ENCODE peak calls at places on chromosomes 6 and 20, in eight cellular contexts. X is cardiac muscle cell, I is Calu3, M is endothelial cell, J is AG09309, L is psoas muscle, H is uterus, U is GM12865. V is an unnamed sample.

GRCh38 chr20:1274485-1275313 is 8.6 kb downstream of the SNPH start:
- DNase-seq in X (no peak), I (no peak), M (no peak), J (no peak), L (no peak), H (no peak), U (no peak), V (no peak)

GRCh38 chr20:63517376-63518309 is 2.9 kb upstream of the PPDPF start:
- DNase-seq in X (no peak), I (no peak), M (no peak), J (no peak), L (no peak), H (no peak), U (no peak), V (no peak)

GRCh38 chr6:129923520-129923919 is 62.4 kb upstream of the TMEM244 start:
- DNase-seq in X (no peak), I (no peak), M (no peak), J (peak), L (no peak), H (no peak), U (no peak), V (no peak)

GRCh38 chr6:131366223-131366622 is 206.8 kb upstream of the ARG1 start:
- DNase-seq in X (no peak), I (no peak), M (no peak), J (no peak), L (no peak), H (no peak), U (no peak), V (no peak)

GRCh38 chr6:132247381-132248159 is 153.7 kb downstream of the MOXD1 start:
- DNase-seq in X (no peak), I (no peak), M (no peak), J (no peak), L (no peak), H (no peak), U (no peak), V (no peak)

GRCh38 chr20:44761423-44761822 is 15.8 kb downstream of the KCNK15 start:
- DNase-seq in X (no peak), I (no peak), M (no peak), J (no peak), L (no peak), H (no peak), U (no peak), V (no peak)

GRCh38 chr20:61859712-61860111 is 206.0 kb downstream of the TAF4 start:
- DNase-seq in X (no peak), I (no peak), M (no peak), J (no peak), L (no peak), H (no peak), U (no peak), V (no peak)

GRCh38 chr6:27251672-27252251 is 4.3 kb downstream of the PRSS16 start:
- DNase-seq in X (peak), I (peak), M (peak), J (no peak), L (peak), H (peak), U (peak), V (peak)

GRCh38 chr6:147390909-147391536 is 117.5 kb upstream of the SAMD5 start:
- DNase-seq in X (peak), I (no peak), M (peak), J (no peak), L (no peak), H (no peak), U (peak), V (no peak)

GRCh38 chr6:47714802-47715201 is 16.4 kb downstream of the ADGRF4 start:
- DNase-seq in X (no peak), I (no peak), M (no peak), J (no peak), L (no peak), H (no peak), U (no peak), V (no peak)

GRCh38 chr20:22268675-22269074 is 315.7 kb downstream of the FOXA2 start:
- DNase-seq in X (no peak), I (no peak), M (no peak), J (no peak), L (no peak), H (no peak), U (no peak), V (no peak)

GRCh38 chr6:167643223-167643622 is 183.5 kb upstream of the AFDN start:
- DNase-seq in X (no peak), I (no peak), M (no peak), J (no peak), L (no peak), H (no peak), U (no peak), V (no peak)

DNA sequence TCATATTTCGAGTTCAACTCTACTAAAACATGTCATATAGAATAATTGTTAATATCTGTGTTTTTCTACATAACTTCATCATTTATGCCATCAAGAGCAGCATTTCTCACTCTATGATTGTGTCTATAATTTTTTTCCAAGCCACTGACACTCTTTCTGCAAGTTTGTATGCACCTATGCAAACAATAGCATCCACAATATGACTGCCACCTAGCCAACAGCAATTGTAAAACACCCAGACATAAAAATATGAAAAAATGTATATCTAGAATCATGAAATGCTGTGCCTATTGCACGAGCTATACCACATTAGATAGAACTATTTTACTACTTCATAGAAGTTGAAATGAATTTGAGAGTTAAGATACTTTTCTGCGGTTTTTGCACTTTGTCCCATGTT is 286.5 kb upstream of the MARCKS start:
- DNase-seq in X (no peak), I (no peak), M (no peak), J (no peak), L (no peak), H (no peak), U (no peak), V (no peak)
- TF ChIP-seq CTCF in X (peak), I (no peak), M (no peak), J (no peak), L (no peak), H (no peak), U (no peak), V (no peak)

GRCh38 chr6:19446570-19446969 is 390.6 kb upstream of the ID4 start:
- DNase-seq in X (no peak), I (no peak), M (no peak), J (no peak), L (no peak), H (no peak), U (no peak), V (no peak)
- TF ChIP-seq CTCF in X (no peak), I (no peak), M (no peak), J (no peak), L (no peak), H (no peak), U (no peak), V (no peak)

DNA sequence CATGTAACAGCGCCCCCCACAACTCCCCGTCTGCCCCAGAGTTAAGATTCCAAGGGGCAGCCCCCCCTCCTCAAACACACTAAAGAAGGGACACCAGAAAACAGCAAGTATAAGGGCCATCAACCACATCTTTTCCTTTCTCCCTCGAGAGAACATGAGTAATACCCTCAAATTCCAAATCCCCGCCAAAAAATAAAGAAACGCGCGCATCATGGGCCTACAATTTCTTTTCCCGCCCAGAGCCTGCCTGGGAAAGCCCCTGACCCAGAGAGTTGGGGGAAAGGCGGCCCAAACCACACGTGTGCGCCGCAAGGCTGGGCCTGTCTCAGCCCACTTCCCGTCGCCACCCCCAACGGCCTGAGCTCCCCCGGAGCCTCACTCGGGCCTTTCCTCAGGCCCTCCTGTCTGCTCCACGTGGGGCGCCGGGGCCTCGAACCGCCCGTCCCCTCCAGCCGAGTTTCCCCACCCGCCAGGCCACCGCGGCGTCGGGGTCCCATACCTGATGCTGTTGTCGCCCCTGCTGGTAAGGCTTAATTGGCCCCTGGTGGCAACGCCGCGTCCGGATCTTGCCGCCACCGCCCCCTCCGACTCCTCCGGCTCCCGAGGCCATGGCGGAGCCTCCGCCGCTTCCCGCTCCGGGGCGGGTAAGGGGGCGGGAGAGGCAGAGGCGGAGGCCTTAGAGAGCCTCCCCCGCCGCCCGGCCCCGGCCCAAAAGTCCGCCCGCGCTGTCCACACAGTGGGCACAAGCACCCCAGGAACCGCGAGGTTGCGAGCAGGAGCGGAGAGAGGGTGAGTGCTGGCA is 746 bp downstream of the NUP153 start:
- DNase-seq in X (peak), I (peak), M (peak), J (no peak), L (peak), H (peak), U (peak), V (peak)
- TF ChIP-seq CTCF in X (no peak), I (no peak), M (no peak), J (peak), L (no peak), H (no peak), U (peak), V (peak)

GRCh38 chr20:46132705-46133120 is 14.6 kb downstream of the CD40 start:
- DNase-seq in X (peak), I (peak), M (peak), J (no peak), L (peak), H (peak), U (peak), V (peak)
- TF ChIP-seq CTCF in X (peak), I (peak), M (peak), J (peak), L (peak), H (peak), U (peak), V (peak)

DNA sequence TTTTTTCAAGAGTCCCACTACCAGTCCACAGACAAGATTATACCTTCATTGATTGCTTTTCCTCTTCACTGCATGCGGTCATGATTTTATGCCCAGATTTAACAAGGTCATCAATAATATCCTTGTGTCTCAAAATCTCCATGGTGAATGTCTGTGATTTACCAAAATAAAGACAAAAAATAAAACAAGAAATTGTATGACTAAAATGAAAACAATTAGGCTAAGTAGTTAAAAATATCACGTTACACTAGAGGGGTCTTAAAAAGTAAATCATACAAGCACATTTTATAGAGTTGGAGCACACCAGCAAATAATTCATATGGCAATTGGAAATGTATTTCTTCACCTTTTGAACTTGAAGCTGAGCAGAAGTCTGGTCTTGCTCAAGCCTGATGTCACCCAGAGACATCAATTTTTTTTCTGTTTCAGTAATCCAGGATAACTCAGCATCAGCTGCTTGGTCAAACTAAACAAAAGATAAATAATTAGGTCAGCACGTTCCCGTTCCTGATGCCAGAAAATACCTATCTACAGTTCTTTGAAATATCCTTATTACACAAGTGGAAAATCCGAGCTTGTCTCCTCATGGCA is 125.4 kb downstream of the DST start:
- DNase-seq in X (no peak), I (no peak), M (no peak), J (no peak), L (no peak), H (no peak), U (no peak), V (no peak)
- TF ChIP-seq CTCF in X (no peak), I (no peak), M (no peak), J (no peak), L (no peak), H (no peak), U (no peak), V (no peak)

GRCh38 chr20:58622671-58623578 is 28.2 kb upstream of the STX16 start:
- DNase-seq in X (no peak), I (no peak), M (no peak), J (peak), L (no peak), H (no peak), U (no peak), V (no peak)

GRCh38 chr20:58624687-58625086 is 26.4 kb upstream of the STX16 start:
- DNase-seq in X (no peak), I (no peak), M (no peak), J (no peak), L (no peak), H (no peak), U (no peak), V (no peak)

GRCh38 chr20:58623579-58624473 is 27.3 kb upstream of the STX16 start:
- DNase-seq in X (no peak), I (peak), M (no peak), J (peak), L (peak), H (peak), U (no peak), V (peak)

GRCh38 chr20:58619847-58620431 is 31.1 kb upstream of the STX16 start:
- DNase-seq in X (no peak), I (no peak), M (no peak), J (no peak), L (no peak), H (no peak), U (peak), V (no peak)

DNA sequence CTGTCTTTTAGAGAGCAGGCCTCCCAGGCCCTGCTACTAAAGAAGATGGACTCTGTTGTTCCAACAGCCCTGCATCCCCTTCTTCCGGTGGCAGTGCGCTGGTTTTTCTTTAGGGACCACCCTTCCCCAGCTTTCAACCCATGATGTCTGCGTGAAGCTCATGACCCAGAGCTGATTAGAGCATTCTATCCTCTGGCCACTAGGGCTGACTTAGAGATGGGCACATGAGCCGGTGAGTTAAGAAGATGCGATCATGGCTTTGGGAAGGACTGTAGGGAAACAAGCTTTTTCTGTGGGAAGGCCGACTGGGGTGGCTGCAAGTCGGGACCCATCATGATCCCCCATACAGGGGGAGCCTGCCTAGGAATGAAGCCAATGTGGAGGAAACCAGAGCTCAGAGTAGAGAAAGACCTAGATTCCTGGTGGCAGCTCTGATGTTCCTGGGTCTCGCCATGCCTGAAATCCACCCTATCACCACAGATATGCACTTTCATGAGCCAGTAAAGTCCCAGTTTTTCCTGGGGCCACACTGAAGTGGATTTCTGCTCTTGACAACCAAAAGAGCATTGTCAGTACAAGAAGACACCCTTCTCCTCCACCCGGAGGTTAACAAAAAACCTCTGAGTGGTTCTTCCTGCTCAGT is 29.1 kb upstream of the STX16 start:
- DNase-seq in X (no peak), I (no peak), M (no peak), J (no peak), L (no peak), H (no peak), U (no peak), V (no peak)
- TF ChIP-seq CTCF in X (peak), I (no peak), M (no peak), J (peak), L (peak), H (no peak), U (peak), V (peak)

V was measured in neural crest cell.